ENCODE peak calls at places on chromosomes 6 and 20, in nine cellular contexts. One of them, this sample, is unnamed.

GRCh38 chr6:114558153-114558552 is 215.3 kb upstream of the HS3ST5 start:
- DNase-seq in EH: no peak
- DNase-seq in fibroblast of mammary gland: no peak
- DNase-seq in DMS79 treated with DMSO at 0.1 percent for 48 hours: no peak
- DNase-seq in cardiac fibroblast: no peak
- DNase-seq in ELF-1: no peak
- DNase-seq in GM23248: no peak
- DNase-seq in activated CD8-positive, alpha-beta memory T cell treated with anti-CD3 and anti-CD28 coated beads for 24 hours: no peak
- DNase-seq in cardiac muscle cell: no peak
- DNase-seq in this sample: no peak

GRCh38 chr20:35901678-35902544 is 52.4 kb downstream of the SCAND1 start:
- DNase-seq in activated CD8-positive, alpha-beta memory T cell treated with anti-CD3 and anti-CD28 coated beads for 24 hours: no peak
- DNase-seq in DMS79 treated with DMSO at 0.1 percent for 48 hours: no peak
- DNase-seq in fibroblast of mammary gland: peak; percentile 95
- DNase-seq in EH: peak; percentile 93
- DNase-seq in GM23248: peak; percentile 91
- DNase-seq in cardiac fibroblast: peak; percentile 91
- DNase-seq in cardiac muscle cell: peak; percentile 79
- DNase-seq in ELF-1: no peak
- DNase-seq in this sample: peak; percentile 29

GRCh38 chr6:168031411-168032382 is 34.2 kb downstream of the KIF25 start:
- DNase-seq in EH: peak; percentile 83
- DNase-seq in fibroblast of mammary gland: peak; percentile 85
- DNase-seq in DMS79 treated with DMSO at 0.1 percent for 48 hours: no peak
- DNase-seq in cardiac muscle cell: peak; percentile 66
- DNase-seq in activated CD8-positive, alpha-beta memory T cell treated with anti-CD3 and anti-CD28 coated beads for 24 hours: no peak
- DNase-seq in GM23248: peak; percentile 79
- DNase-seq in cardiac fibroblast: no peak
- DNase-seq in ELF-1: peak; percentile 2
- DNase-seq in this sample: peak; percentile 25

GRCh38 chr20:46406986-46407670 is 713 bp upstream of the ELMO2 start:
- DNase-seq in activated CD8-positive, alpha-beta memory T cell treated with anti-CD3 and anti-CD28 coated beads for 24 hours: peak; percentile 93
- DNase-seq in ELF-1: peak; percentile 14
- DNase-seq in DMS79 treated with DMSO at 0.1 percent for 48 hours: peak; percentile 42
- DNase-seq in EH: no peak
- DNase-seq in GM23248: peak; percentile 70
- DNase-seq in cardiac muscle cell: peak; percentile 19
- DNase-seq in cardiac fibroblast: peak; percentile 21
- DNase-seq in fibroblast of mammary gland: no peak
- DNase-seq in this sample: no peak

GRCh38 chr6:43103253-43103876 is 27.3 kb downstream of the PTK7 start:
- DNase-seq in fibroblast of mammary gland: no peak
- DNase-seq in activated CD8-positive, alpha-beta memory T cell treated with anti-CD3 and anti-CD28 coated beads for 24 hours: no peak
- DNase-seq in GM23248: no peak
- DNase-seq in cardiac muscle cell: no peak
- DNase-seq in ELF-1: peak; percentile 91
- DNase-seq in cardiac fibroblast: no peak
- DNase-seq in DMS79 treated with DMSO at 0.1 percent for 48 hours: peak; percentile 43
- DNase-seq in EH: no peak
- DNase-seq in this sample: no peak

GRCh38 chr6:106181664-106182418 is 95.7 kb downstream of the PRDM1 start:
- DNase-seq in fibroblast of mammary gland: peak; percentile 87
- DNase-seq in cardiac fibroblast: peak; percentile 87
- DNase-seq in GM23248: peak; percentile 88
- DNase-seq in EH: peak; percentile 97
- DNase-seq in DMS79 treated with DMSO at 0.1 percent for 48 hours: no peak
- DNase-seq in ELF-1: no peak
- DNase-seq in cardiac muscle cell: peak; percentile 34
- DNase-seq in activated CD8-positive, alpha-beta memory T cell treated with anti-CD3 and anti-CD28 coated beads for 24 hours: no peak
- DNase-seq in this sample: peak; percentile 50

GRCh38 chr20:10922941-10923340 is 249.1 kb upstream of the JAG1 start:
- DNase-seq in activated CD8-positive, alpha-beta memory T cell treated with anti-CD3 and anti-CD28 coated beads for 24 hours: no peak
- DNase-seq in GM23248: peak; percentile 80
- DNase-seq in EH: peak; percentile 97
- DNase-seq in cardiac fibroblast: peak; percentile 89
- DNase-seq in DMS79 treated with DMSO at 0.1 percent for 48 hours: no peak
- DNase-seq in cardiac muscle cell: peak; percentile 90
- DNase-seq in ELF-1: no peak
- DNase-seq in fibroblast of mammary gland: peak; percentile 91
- DNase-seq in this sample: peak; percentile 61

GRCh38 chr6:46054531-46054930 is 38.9 kb upstream of the CLIC5 start:
- DNase-seq in GM23248: no peak
- DNase-seq in DMS79 treated with DMSO at 0.1 percent for 48 hours: no peak
- DNase-seq in cardiac fibroblast: no peak
- DNase-seq in activated CD8-positive, alpha-beta memory T cell treated with anti-CD3 and anti-CD28 coated beads for 24 hours: no peak
- DNase-seq in EH: no peak
- DNase-seq in fibroblast of mammary gland: no peak
- DNase-seq in ELF-1: no peak
- DNase-seq in cardiac muscle cell: no peak
- DNase-seq in this sample: no peak

GRCh38 chr20:17934141-17934862 is 34.3 kb downstream of the SNX5 start:
- DNase-seq in activated CD8-positive, alpha-beta memory T cell treated with anti-CD3 and anti-CD28 coated beads for 24 hours: no peak
- DNase-seq in cardiac muscle cell: peak; percentile 64
- DNase-seq in GM23248: no peak
- DNase-seq in ELF-1: peak; percentile 76
- DNase-seq in EH: peak; percentile 94
- DNase-seq in DMS79 treated with DMSO at 0.1 percent for 48 hours: no peak
- DNase-seq in cardiac fibroblast: no peak
- DNase-seq in fibroblast of mammary gland: peak; percentile 69
- DNase-seq in this sample: no peak

GRCh38 chr6:161493731-161494130 is 219.9 kb upstream of the AGPAT4 start:
- DNase-seq in activated CD8-positive, alpha-beta memory T cell treated with anti-CD3 and anti-CD28 coated beads for 24 hours: no peak
- DNase-seq in cardiac fibroblast: no peak
- DNase-seq in fibroblast of mammary gland: no peak
- DNase-seq in EH: no peak
- DNase-seq in ELF-1: no peak
- DNase-seq in cardiac muscle cell: no peak
- DNase-seq in GM23248: peak; percentile 12
- DNase-seq in DMS79 treated with DMSO at 0.1 percent for 48 hours: no peak
- DNase-seq in this sample: no peak

GRCh38 chr6:31640612-31641011 is 11.8 kb downstream of the BAG6 start:
- DNase-seq in cardiac muscle cell: no peak
- DNase-seq in EH: no peak
- DNase-seq in fibroblast of mammary gland: no peak
- DNase-seq in DMS79 treated with DMSO at 0.1 percent for 48 hours: no peak
- DNase-seq in cardiac fibroblast: no peak
- DNase-seq in GM23248: no peak
- DNase-seq in ELF-1: no peak
- DNase-seq in activated CD8-positive, alpha-beta memory T cell treated with anti-CD3 and anti-CD28 coated beads for 24 hours: no peak
- DNase-seq in this sample: no peak

GRCh38 chr6:162177733-162178132 is 549.8 kb downstream of the PRKN start:
- DNase-seq in ELF-1: peak; percentile 4
- DNase-seq in DMS79 treated with DMSO at 0.1 percent for 48 hours: no peak
- DNase-seq in cardiac fibroblast: no peak
- DNase-seq in GM23248: peak; percentile 30
- DNase-seq in EH: no peak
- DNase-seq in fibroblast of mammary gland: peak; percentile 49
- DNase-seq in activated CD8-positive, alpha-beta memory T cell treated with anti-CD3 and anti-CD28 coated beads for 24 hours: no peak
- DNase-seq in cardiac muscle cell: peak; percentile 25
- DNase-seq in this sample: peak; percentile 4

GRCh38 chr6:16731503-16732018 is 29.7 kb downstream of the ATXN1 start:
- DNase-seq in ELF-1: no peak
- DNase-seq in activated CD8-positive, alpha-beta memory T cell treated with anti-CD3 and anti-CD28 coated beads for 24 hours: no peak
- DNase-seq in cardiac muscle cell: no peak
- DNase-seq in EH: no peak
- DNase-seq in DMS79 treated with DMSO at 0.1 percent for 48 hours: no peak
- DNase-seq in GM23248: no peak
- DNase-seq in fibroblast of mammary gland: no peak
- DNase-seq in cardiac fibroblast: no peak
- DNase-seq in this sample: no peak

GRCh38 chr6:11852061-11852619 is 73.5 kb upstream of the ADTRP start:
- DNase-seq in cardiac muscle cell: no peak
- DNase-seq in activated CD8-positive, alpha-beta memory T cell treated with anti-CD3 and anti-CD28 coated beads for 24 hours: no peak
- DNase-seq in ELF-1: no peak
- DNase-seq in GM23248: no peak
- DNase-seq in fibroblast of mammary gland: no peak
- DNase-seq in DMS79 treated with DMSO at 0.1 percent for 48 hours: no peak
- DNase-seq in cardiac fibroblast: no peak
- DNase-seq in EH: no peak
- DNase-seq in this sample: no peak

GRCh38 chr20:43987018-43987417 is 72.4 kb downstream of the TOX2 start:
- DNase-seq in EH: no peak
- DNase-seq in ELF-1: no peak
- DNase-seq in activated CD8-positive, alpha-beta memory T cell treated with anti-CD3 and anti-CD28 coated beads for 24 hours: no peak
- DNase-seq in GM23248: no peak
- DNase-seq in cardiac fibroblast: no peak
- DNase-seq in fibroblast of mammary gland: no peak
- DNase-seq in cardiac muscle cell: no peak
- DNase-seq in DMS79 treated with DMSO at 0.1 percent for 48 hours: no peak
- DNase-seq in this sample: no peak

GRCh38 chr6:157269261-157269794 is 54.0 kb downstream of the TMEM242 start:
- DNase-seq in cardiac fibroblast: peak; percentile 66
- DNase-seq in activated CD8-positive, alpha-beta memory T cell treated with anti-CD3 and anti-CD28 coated beads for 24 hours: no peak
- DNase-seq in cardiac muscle cell: peak; percentile 95
- DNase-seq in GM23248: peak; percentile 85
- DNase-seq in EH: peak; percentile 53
- DNase-seq in fibroblast of mammary gland: peak; percentile 83
- DNase-seq in ELF-1: peak; percentile 23
- DNase-seq in DMS79 treated with DMSO at 0.1 percent for 48 hours: no peak
- DNase-seq in this sample: no peak

GRCh38 chr20:20366896-20367680 is 816 bp upstream of the INSM1 start:
- DNase-seq in ELF-1: peak; percentile 66
- DNase-seq in activated CD8-positive, alpha-beta memory T cell treated with anti-CD3 and anti-CD28 coated beads for 24 hours: no peak
- DNase-seq in EH: no peak
- DNase-seq in fibroblast of mammary gland: no peak
- DNase-seq in cardiac fibroblast: peak; percentile 17
- DNase-seq in GM23248: peak; percentile 21
- DNase-seq in cardiac muscle cell: no peak
- DNase-seq in DMS79 treated with DMSO at 0.1 percent for 48 hours: peak; percentile 72
- DNase-seq in this sample: peak; percentile 29

GRCh38 chr6:77021232-77021631 is 442.1 kb downstream of the HTR1B start:
- DNase-seq in cardiac muscle cell: no peak
- DNase-seq in GM23248: no peak
- DNase-seq in fibroblast of mammary gland: no peak
- DNase-seq in DMS79 treated with DMSO at 0.1 percent for 48 hours: no peak
- DNase-seq in cardiac fibroblast: no peak
- DNase-seq in activated CD8-positive, alpha-beta memory T cell treated with anti-CD3 and anti-CD28 coated beads for 24 hours: no peak
- DNase-seq in ELF-1: no peak
- DNase-seq in EH: no peak
- DNase-seq in this sample: no peak

GRCh38 chr6:6803180-6803978 is 214.9 kb downstream of the LY86 start:
- DNase-seq in ELF-1: no peak
- DNase-seq in activated CD8-positive, alpha-beta memory T cell treated with anti-CD3 and anti-CD28 coated beads for 24 hours: no peak
- DNase-seq in EH: no peak
- DNase-seq in cardiac fibroblast: no peak
- DNase-seq in cardiac muscle cell: no peak
- DNase-seq in fibroblast of mammary gland: no peak
- DNase-seq in DMS79 treated with DMSO at 0.1 percent for 48 hours: no peak
- DNase-seq in GM23248: no peak
- DNase-seq in this sample: no peak

GRCh38 chr6:7051780-7052440 is 55.9 kb upstream of the RREB1 start:
- DNase-seq in fibroblast of mammary gland: peak; percentile 19
- DNase-seq in activated CD8-positive, alpha-beta memory T cell treated with anti-CD3 and anti-CD28 coated beads for 24 hours: peak; percentile 78
- DNase-seq in GM23248: peak; percentile 54
- DNase-seq in cardiac muscle cell: peak; percentile 52
- DNase-seq in DMS79 treated with DMSO at 0.1 percent for 48 hours: peak; percentile 7
- DNase-seq in EH: peak; percentile 34
- DNase-seq in cardiac fibroblast: no peak
- DNase-seq in ELF-1: peak; percentile 86
- DNase-seq in this sample: peak; percentile 75

GRCh38 chr6:11042750-11043551 is 1.2 kb downstream of the ELOVL2 start:
- DNase-seq in fibroblast of mammary gland: no peak
- DNase-seq in cardiac muscle cell: peak; percentile 55
- DNase-seq in DMS79 treated with DMSO at 0.1 percent for 48 hours: peak; percentile 47
- DNase-seq in cardiac fibroblast: peak; percentile 15
- DNase-seq in GM23248: no peak
- DNase-seq in EH: no peak
- DNase-seq in ELF-1: no peak
- DNase-seq in activated CD8-positive, alpha-beta memory T cell treated with anti-CD3 and anti-CD28 coated beads for 24 hours: no peak
- DNase-seq in this sample: peak; percentile 51

GRCh38 chr20:50715694-50716093 is 15.7 kb upstream of the PARD6B start:
- DNase-seq in GM23248: no peak
- DNase-seq in activated CD8-positive, alpha-beta memory T cell treated with anti-CD3 and anti-CD28 coated beads for 24 hours: no peak
- DNase-seq in cardiac fibroblast: no peak
- DNase-seq in EH: no peak
- DNase-seq in cardiac muscle cell: no peak
- DNase-seq in DMS79 treated with DMSO at 0.1 percent for 48 hours: no peak
- DNase-seq in fibroblast of mammary gland: no peak
- DNase-seq in ELF-1: no peak
- DNase-seq in this sample: no peak

GRCh38 chr6:151269318-151269995 is 29.7 kb downstream of the AKAP12 start:
- DNase-seq in DMS79 treated with DMSO at 0.1 percent for 48 hours: no peak
- DNase-seq in cardiac muscle cell: peak; percentile 91
- DNase-seq in cardiac fibroblast: peak; percentile 94
- DNase-seq in EH: peak; percentile 89
- DNase-seq in fibroblast of mammary gland: peak; percentile 94
- DNase-seq in GM23248: peak; percentile 83
- DNase-seq in ELF-1: no peak
- DNase-seq in activated CD8-positive, alpha-beta memory T cell treated with anti-CD3 and anti-CD28 coated beads for 24 hours: no peak
- DNase-seq in this sample: peak; percentile 42

GRCh38 chr6:17633465-17634188 is 33.5 kb downstream of the FAM8A1 start:
- DNase-seq in ELF-1: no peak
- DNase-seq in EH: no peak
- DNase-seq in fibroblast of mammary gland: no peak
- DNase-seq in DMS79 treated with DMSO at 0.1 percent for 48 hours: no peak
- DNase-seq in GM23248: no peak
- DNase-seq in cardiac muscle cell: no peak
- DNase-seq in activated CD8-positive, alpha-beta memory T cell treated with anti-CD3 and anti-CD28 coated beads for 24 hours: no peak
- DNase-seq in cardiac fibroblast: no peak
- DNase-seq in this sample: no peak

GRCh38 chr6:125658759-125659431 is 90.5 kb upstream of the HEY2 start:
- DNase-seq in activated CD8-positive, alpha-beta memory T cell treated with anti-CD3 and anti-CD28 coated beads for 24 hours: no peak
- DNase-seq in GM23248: peak; percentile 40
- DNase-seq in DMS79 treated with DMSO at 0.1 percent for 48 hours: no peak
- DNase-seq in fibroblast of mammary gland: no peak
- DNase-seq in cardiac fibroblast: no peak
- DNase-seq in ELF-1: peak; percentile 64
- DNase-seq in EH: peak; percentile 9
- DNase-seq in cardiac muscle cell: peak; percentile 8
- DNase-seq in this sample: no peak

GRCh38 chr6:41780623-41781301 is at the start of gene PRICKLE4:
- DNase-seq in ELF-1: no peak
- DNase-seq in EH: no peak
- DNase-seq in fibroblast of mammary gland: no peak
- DNase-seq in GM23248: peak; percentile 47
- DNase-seq in activated CD8-positive, alpha-beta memory T cell treated with anti-CD3 and anti-CD28 coated beads for 24 hours: no peak
- DNase-seq in DMS79 treated with DMSO at 0.1 percent for 48 hours: peak; percentile 8
- DNase-seq in cardiac fibroblast: peak; percentile 14
- DNase-seq in cardiac muscle cell: peak; percentile 69
- DNase-seq in this sample: peak; percentile 17

GRCh38 chr6:43683708-43684455 is 3.7 kb downstream of the MRPS18A start:
- DNase-seq in DMS79 treated with DMSO at 0.1 percent for 48 hours: no peak
- DNase-seq in ELF-1: no peak
- DNase-seq in activated CD8-positive, alpha-beta memory T cell treated with anti-CD3 and anti-CD28 coated beads for 24 hours: no peak
- DNase-seq in fibroblast of mammary gland: no peak
- DNase-seq in EH: no peak
- DNase-seq in cardiac muscle cell: no peak
- DNase-seq in cardiac fibroblast: no peak
- DNase-seq in GM23248: no peak
- DNase-seq in this sample: no peak

GRCh38 chr20:40265872-40266533 is 423.0 kb downstream of the MAFB start:
- DNase-seq in ELF-1: peak; percentile 32
- DNase-seq in fibroblast of mammary gland: peak; percentile 56
- DNase-seq in activated CD8-positive, alpha-beta memory T cell treated with anti-CD3 and anti-CD28 coated beads for 24 hours: no peak
- DNase-seq in EH: peak; percentile 37
- DNase-seq in cardiac muscle cell: peak; percentile 61
- DNase-seq in DMS79 treated with DMSO at 0.1 percent for 48 hours: no peak
- DNase-seq in GM23248: peak; percentile 72
- DNase-seq in cardiac fibroblast: peak; percentile 44
- DNase-seq in this sample: peak; percentile 76

GRCh38 chr6:33167374-33168148 is 24.7 kb downstream of the COL11A2 start:
- DNase-seq in cardiac fibroblast: no peak
- DNase-seq in ELF-1: no peak
- DNase-seq in cardiac muscle cell: no peak
- DNase-seq in DMS79 treated with DMSO at 0.1 percent for 48 hours: no peak
- DNase-seq in EH: no peak
- DNase-seq in fibroblast of mammary gland: no peak
- DNase-seq in activated CD8-positive, alpha-beta memory T cell treated with anti-CD3 and anti-CD28 coated beads for 24 hours: no peak
- DNase-seq in GM23248: no peak
- DNase-seq in this sample: no peak

GRCh38 chr6:157561037-157561790 is 180.2 kb downstream of the ZDHHC14 start:
- DNase-seq in activated CD8-positive, alpha-beta memory T cell treated with anti-CD3 and anti-CD28 coated beads for 24 hours: no peak
- DNase-seq in EH: no peak
- DNase-seq in DMS79 treated with DMSO at 0.1 percent for 48 hours: peak; percentile 83
- DNase-seq in cardiac muscle cell: no peak
- DNase-seq in ELF-1: no peak
- DNase-seq in cardiac fibroblast: no peak
- DNase-seq in GM23248: no peak
- DNase-seq in fibroblast of mammary gland: no peak
- DNase-seq in this sample: no peak

GRCh38 chr6:150016324-150017185 is 8.8 kb downstream of the RAET1L start:
- DNase-seq in EH: peak; percentile 70
- DNase-seq in ELF-1: peak; percentile 37
- DNase-seq in activated CD8-positive, alpha-beta memory T cell treated with anti-CD3 and anti-CD28 coated beads for 24 hours: peak; percentile 79
- DNase-seq in DMS79 treated with DMSO at 0.1 percent for 48 hours: peak; percentile 79
- DNase-seq in fibroblast of mammary gland: peak; percentile 66
- DNase-seq in GM23248: peak; percentile 86
- DNase-seq in cardiac muscle cell: peak; percentile 74
- DNase-seq in cardiac fibroblast: peak; percentile 76
- DNase-seq in this sample: peak; percentile 82

This sample was measured in A673.